ENCODE peak calls at places on chromosomes 11 and 22, in nine cellular contexts. One of them, this sample, is unnamed.

GRCh38 chr22:19723990-19724827 is 870 bp downstream of the GP1BB start:
- DNase-seq in T-helper 9 cell: no peak
- DNase-seq in MM.1S: no peak
- DNase-seq in thoracic aorta: no peak
- DNase-seq in NCI-H1417: no peak
- DNase-seq in Peyer's patch: no peak
- DNase-seq in left colon: no peak
- DNase-seq in HuH-7: peak
- DNase-seq in left ventricle myocardium inferior: no peak
- DNase-seq in this sample: no peak

GRCh38 chr11:8631395-8632110 is 37.5 kb upstream of the STK33 start:
- DNase-seq in NCI-H1417: no peak
- DNase-seq in T-helper 9 cell: no peak
- DNase-seq in left colon: no peak
- DNase-seq in thoracic aorta: no peak
- DNase-seq in MM.1S: peak
- DNase-seq in HuH-7: no peak
- DNase-seq in left ventricle myocardium inferior: no peak
- DNase-seq in Peyer's patch: no peak
- DNase-seq in this sample: no peak

GRCh38 chr11:110471315-110471714 is 41.6 kb downstream of the FDX1 start:
- DNase-seq in left ventricle myocardium inferior: no peak
- DNase-seq in NCI-H1417: no peak
- DNase-seq in MM.1S: no peak
- DNase-seq in T-helper 9 cell: no peak
- DNase-seq in Peyer's patch: no peak
- DNase-seq in thoracic aorta: no peak
- DNase-seq in HuH-7: no peak
- DNase-seq in left colon: no peak
- DNase-seq in this sample: no peak

GRCh38 chr22:20299736-20300136 is 20.1 kb downstream of the DGCR6L start:
- DNase-seq in MM.1S: no peak
- DNase-seq in left ventricle myocardium inferior: peak
- DNase-seq in NCI-H1417: peak
- DNase-seq in Peyer's patch: no peak
- DNase-seq in left colon: no peak
- DNase-seq in HuH-7: no peak
- DNase-seq in T-helper 9 cell: no peak
- DNase-seq in thoracic aorta: no peak
- DNase-seq in this sample: peak

GRCh38 chr22:24315367-24315781 is 44.7 kb downstream of the SPECC1L start:
- DNase-seq in NCI-H1417: no peak
- DNase-seq in left ventricle myocardium inferior: no peak
- DNase-seq in left colon: no peak
- DNase-seq in thoracic aorta: no peak
- DNase-seq in MM.1S: no peak
- DNase-seq in T-helper 9 cell: no peak
- DNase-seq in HuH-7: no peak
- DNase-seq in Peyer's patch: no peak
- DNase-seq in this sample: no peak

GRCh38 chr22:25419247-25420113 is 145.0 kb upstream of the GRK3 start:
- DNase-seq in left colon: peak
- DNase-seq in HuH-7: no peak
- DNase-seq in left ventricle myocardium inferior: no peak
- DNase-seq in MM.1S: no peak
- DNase-seq in T-helper 9 cell: no peak
- DNase-seq in thoracic aorta: no peak
- DNase-seq in NCI-H1417: peak
- DNase-seq in Peyer's patch: peak
- DNase-seq in this sample: no peak

GRCh38 chr11:48063424-48063978 is 83.1 kb downstream of the PTPRJ start:
- DNase-seq in NCI-H1417: no peak
- DNase-seq in left ventricle myocardium inferior: no peak
- DNase-seq in thoracic aorta: no peak
- DNase-seq in MM.1S: no peak
- DNase-seq in T-helper 9 cell: no peak
- DNase-seq in left colon: no peak
- DNase-seq in Peyer's patch: no peak
- DNase-seq in HuH-7: no peak
- DNase-seq in this sample: no peak

GRCh38 chr11:47179655-47179991 is 2.9 kb upstream of the ARFGAP2 start:
- DNase-seq in Peyer's patch: peak
- DNase-seq in left ventricle myocardium inferior: no peak
- DNase-seq in T-helper 9 cell: no peak
- DNase-seq in NCI-H1417: peak
- DNase-seq in left colon: peak
- DNase-seq in HuH-7: peak
- DNase-seq in MM.1S: peak
- DNase-seq in thoracic aorta: no peak
- DNase-seq in this sample: no peak

GRCh38 chr11:63917685-63918523 is 940 bp upstream of the RCOR2 start:
- DNase-seq in T-helper 9 cell: peak
- DNase-seq in NCI-H1417: peak
- DNase-seq in thoracic aorta: no peak
- DNase-seq in HuH-7: peak
- DNase-seq in left colon: peak
- DNase-seq in left ventricle myocardium inferior: peak
- DNase-seq in MM.1S: peak
- DNase-seq in Peyer's patch: peak
- DNase-seq in this sample: no peak

GRCh38 chr22:33188316-33188715 is 130.1 kb upstream of the SYN3 start:
- DNase-seq in T-helper 9 cell: no peak
- DNase-seq in MM.1S: no peak
- DNase-seq in left ventricle myocardium inferior: no peak
- DNase-seq in thoracic aorta: no peak
- DNase-seq in HuH-7: no peak
- DNase-seq in Peyer's patch: no peak
- DNase-seq in NCI-H1417: no peak
- DNase-seq in left colon: no peak
- DNase-seq in this sample: no peak

GRCh38 chr22:31089101-31090100 is 8.3 kb downstream of the SMTN start:
- DNase-seq in left colon: no peak
- DNase-seq in thoracic aorta: no peak
- DNase-seq in T-helper 9 cell: peak
- DNase-seq in left ventricle myocardium inferior: no peak
- DNase-seq in MM.1S: peak
- DNase-seq in Peyer's patch: peak
- DNase-seq in HuH-7: peak
- DNase-seq in NCI-H1417: no peak
- DNase-seq in this sample: no peak

GRCh38 chr11:84465040-84465439 is 1162.1 kb downstream of the DLG2 start:
- DNase-seq in T-helper 9 cell: no peak
- DNase-seq in NCI-H1417: no peak
- DNase-seq in left ventricle myocardium inferior: no peak
- DNase-seq in left colon: no peak
- DNase-seq in HuH-7: no peak
- DNase-seq in Peyer's patch: no peak
- DNase-seq in MM.1S: no peak
- DNase-seq in thoracic aorta: no peak
- DNase-seq in this sample: no peak

GRCh38 chr11:120326845-120327281 is 1.8 kb downstream of the TLCD5 start:
- DNase-seq in T-helper 9 cell: no peak
- DNase-seq in MM.1S: peak
- DNase-seq in HuH-7: no peak
- DNase-seq in left ventricle myocardium inferior: no peak
- DNase-seq in Peyer's patch: no peak
- DNase-seq in left colon: no peak
- DNase-seq in NCI-H1417: no peak
- DNase-seq in thoracic aorta: no peak
- DNase-seq in this sample: no peak

GRCh38 chr11:117345039-117345438 is 17.4 kb downstream of the CEP164 start:
- DNase-seq in left colon: no peak
- DNase-seq in thoracic aorta: no peak
- DNase-seq in HuH-7: no peak
- DNase-seq in T-helper 9 cell: no peak
- DNase-seq in MM.1S: no peak
- DNase-seq in NCI-H1417: no peak
- DNase-seq in left ventricle myocardium inferior: no peak
- DNase-seq in Peyer's patch: no peak
- DNase-seq in this sample: no peak

GRCh38 chr11:92048415-92048814 is 176.2 kb upstream of the FAT3 start:
- DNase-seq in Peyer's patch: no peak
- DNase-seq in T-helper 9 cell: no peak
- DNase-seq in HuH-7: no peak
- DNase-seq in MM.1S: no peak
- DNase-seq in left ventricle myocardium inferior: no peak
- DNase-seq in left colon: no peak
- DNase-seq in thoracic aorta: no peak
- DNase-seq in NCI-H1417: no peak
- DNase-seq in this sample: no peak

GRCh38 chr22:18066181-18066859 is 11.5 kb upstream of the PEX26 start:
- DNase-seq in MM.1S: no peak
- DNase-seq in left ventricle myocardium inferior: no peak
- DNase-seq in T-helper 9 cell: no peak
- DNase-seq in thoracic aorta: no peak
- DNase-seq in Peyer's patch: peak
- DNase-seq in NCI-H1417: no peak
- DNase-seq in left colon: peak
- DNase-seq in HuH-7: no peak
- DNase-seq in this sample: no peak